ENCODE peak calls at places on chromosome 11, in ten cellular contexts. L is A549; O is T-cell; H is occipital lobe; C is CD8-positive, alpha-beta T cell; T is upper lobe of right lung; Y is AG09319; D is EL; M is dermis blood vessel endothelial cell; A is K562. Q is an unnamed sample.

GRCh38 chr11:44624761-44625221 is 59.3 kb downstream of the CD82 start:
- DNase-seq in C (no peak), M (no peak), H (no peak), Y (no peak), A (no peak), D (no peak), L (no peak), T (peak), O (no peak), Q (no peak)

GRCh38 chr11:120883404-120884135 is 140.3 kb upstream of the TBCEL start:
- DNase-seq in A (no peak), T (no peak), H (peak), Y (no peak), L (no peak), D (peak), C (no peak), M (peak), O (no peak), Q (no peak)

GRCh38 chr11:16604784-16605439 is 133.5 kb upstream of the C11orf58 start:
- DNase-seq in H (no peak), T (peak), M (peak), A (peak), L (peak), Y (no peak), D (peak), C (no peak), O (no peak), Q (no peak)

GRCh38 chr11:19935507-19935906 is 222.9 kb downstream of the NAV2 start:
- DNase-seq in D (peak), T (no peak), H (no peak), M (peak), L (no peak), O (no peak), A (no peak), Y (no peak), C (no peak), Q (no peak)

GRCh38 chr11:103450241-103450640 is 341.0 kb downstream of the DYNC2H1 start:
- DNase-seq in T (no peak), M (no peak), O (no peak), H (no peak), A (no peak), L (no peak), D (peak), C (no peak), Y (no peak), Q (no peak)

GRCh38 chr11:34916810-34917780 is 677 bp downstream of the PDHX start:
- DNase-seq in Y (no peak), M (peak), D (peak), L (peak), O (no peak), H (no peak), T (no peak), C (no peak), A (no peak), Q (no peak)

GRCh38 chr11:63782749-63783148 is 14.2 kb upstream of the ZFTA start:
- DNase-seq in A (no peak), Y (no peak), H (no peak), M (no peak), O (no peak), D (no peak), L (no peak), C (no peak), T (no peak), Q (no peak)

GRCh38 chr11:95699631-95700470 is 89.7 kb downstream of the FAM76B start:
- DNase-seq in Y (no peak), A (no peak), C (no peak), D (no peak), H (no peak), M (no peak), O (no peak), L (no peak), T (no peak), Q (no peak)

GRCh38 chr11:65854161-65854592 is 3.8 kb downstream of the CFL1 start:
- DNase-seq in Y (no peak), O (no peak), D (peak), C (no peak), A (no peak), L (no peak), H (no peak), M (no peak), T (peak), Q (no peak)

GRCh38 chr11:112532506-112532905 is 271.8 kb upstream of the PLET1 start:
- DNase-seq in A (no peak), D (no peak), Y (no peak), T (no peak), M (no peak), C (no peak), L (no peak), H (no peak), O (no peak), Q (no peak)

GRCh38 chr11:42407379-42407778 is 904.4 kb upstream of the API5 start:
- DNase-seq in H (no peak), C (no peak), D (no peak), Y (no peak), O (no peak), T (no peak), M (no peak), A (no peak), L (no peak), Q (no peak)

Q was measured in CD4-positive, alpha-beta T cell.